ENCODE peak calls at places on chromosomes 1 and 21, in four cellular contexts. One of them, this sample, is unnamed.

GRCh38 chr21:27649323-27649722 is 682.4 kb upstream of the ADAMTS5 start:
- DNase-seq in CD8-positive, alpha-beta T cell: no peak
- DNase-seq in MG63: no peak
- DNase-seq in AG04450: peak
- DNase-seq in this sample: no peak

GRCh38 chr1:55632906-55633305 is 417.7 kb upstream of the USP24 start:
- DNase-seq in CD8-positive, alpha-beta T cell: no peak
- DNase-seq in MG63: no peak
- DNase-seq in AG04450: no peak
- DNase-seq in this sample: no peak

GRCh38 chr1:11422701-11423100 is 56.3 kb upstream of the DISP3 start:
- DNase-seq in CD8-positive, alpha-beta T cell: no peak
- DNase-seq in MG63: no peak
- DNase-seq in AG04450: no peak
- DNase-seq in this sample: no peak

GRCh38 chr1:15123298-15123697 is 30.2 kb upstream of the TMEM51 start:
- DNase-seq in CD8-positive, alpha-beta T cell: no peak
- DNase-seq in MG63: no peak
- DNase-seq in AG04450: no peak
- DNase-seq in this sample: no peak

GRCh38 chr1:220113136-220113695 is 19.3 kb downstream of the IARS2 start:
- DNase-seq in CD8-positive, alpha-beta T cell: no peak
- DNase-seq in MG63: no peak
- DNase-seq in AG04450: no peak
- DNase-seq in this sample: no peak

GRCh38 chr1:57826535-57826934 is 402.7 kb upstream of the DAB1 start:
- DNase-seq in CD8-positive, alpha-beta T cell: no peak
- DNase-seq in MG63: no peak
- DNase-seq in AG04450: no peak
- DNase-seq in this sample: no peak

GRCh38 chr1:7044471-7044805 is 259.2 kb downstream of the CAMTA1 start:
- DNase-seq in CD8-positive, alpha-beta T cell: no peak
- DNase-seq in MG63: no peak
- DNase-seq in AG04450: no peak
- DNase-seq in this sample: no peak

GRCh38 chr1:227745568-227745967 is 10.3 kb downstream of the SNAP47 start:
- DNase-seq in CD8-positive, alpha-beta T cell: no peak
- DNase-seq in MG63: no peak
- DNase-seq in AG04450: no peak
- DNase-seq in this sample: no peak

GRCh38 chr1:183987593-183988318 is 49.8 kb downstream of the COLGALT2 start:
- DNase-seq in CD8-positive, alpha-beta T cell: no peak
- DNase-seq in MG63: no peak
- DNase-seq in AG04450: no peak
- DNase-seq in this sample: no peak

GRCh38 chr21:45091540-45092322 is 17.4 kb downstream of the ADARB1 start:
- DNase-seq in CD8-positive, alpha-beta T cell: no peak
- DNase-seq in MG63: no peak
- DNase-seq in AG04450: no peak
- DNase-seq in this sample: no peak

GRCh38 chr1:189496768-189497167 is 980.9 kb downstream of the BRINP3 start:
- DNase-seq in CD8-positive, alpha-beta T cell: no peak
- DNase-seq in MG63: no peak
- DNase-seq in AG04450: no peak
- DNase-seq in this sample: no peak

GRCh38 chr1:13965770-13966398 is 265.9 kb downstream of the PRDM2 start:
- DNase-seq in CD8-positive, alpha-beta T cell: no peak
- DNase-seq in MG63: peak
- DNase-seq in AG04450: no peak
- DNase-seq in this sample: peak

GRCh38 chr1:238252033-238252802 is 361.5 kb upstream of the ZP4 start:
- DNase-seq in CD8-positive, alpha-beta T cell: no peak
- DNase-seq in MG63: peak
- DNase-seq in AG04450: no peak
- DNase-seq in this sample: no peak

GRCh38 chr1:205543351-205544305 is 39.2 kb downstream of the CDK18 start:
- DNase-seq in CD8-positive, alpha-beta T cell: no peak
- DNase-seq in MG63: peak
- DNase-seq in AG04450: peak
- DNase-seq in this sample: peak

DNA sequence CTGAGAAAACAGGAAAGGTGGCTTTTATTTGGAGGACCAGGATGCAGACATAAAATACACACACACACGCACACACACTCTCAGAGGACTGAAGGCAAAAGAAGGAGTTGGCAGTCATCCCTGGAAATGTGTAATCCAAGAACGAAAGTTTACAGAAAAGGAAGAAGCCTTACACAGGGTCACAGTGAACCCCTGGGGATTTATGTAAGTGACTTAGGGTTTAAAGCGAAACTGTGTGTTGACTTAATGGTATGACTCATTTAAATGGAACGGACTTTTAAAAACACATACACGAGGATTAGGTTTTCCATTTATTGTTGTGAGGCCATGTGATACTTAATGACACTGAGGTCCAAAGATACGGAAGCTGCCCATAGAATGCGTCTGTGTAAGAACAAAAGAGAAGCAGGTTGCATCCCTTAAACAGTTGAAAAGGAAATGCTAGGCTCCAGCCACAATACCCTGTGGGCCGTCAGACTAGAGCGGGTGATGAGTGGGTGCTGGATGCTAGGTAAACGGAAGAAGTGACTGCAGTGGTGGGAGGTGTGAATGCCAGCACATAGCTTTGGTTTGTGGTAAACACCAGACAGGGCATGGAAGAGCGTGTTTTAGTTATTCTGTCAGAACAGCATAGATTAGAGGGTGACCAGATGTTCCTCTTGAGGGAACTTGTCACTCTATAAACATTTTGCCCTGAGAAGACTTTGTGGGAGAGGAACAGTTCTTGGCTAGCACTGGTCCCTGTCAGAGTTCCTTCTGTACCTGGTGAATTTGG is 21.6 kb upstream of the BCL10 start:
- DNase-seq in CD8-positive, alpha-beta T cell: peak
- DNase-seq in MG63: peak
- DNase-seq in AG04450: peak
- DNase-seq in this sample: peak
- H3K4me3 ChIP-seq in CD8-positive, alpha-beta T cell: no peak
- H3K4me3 ChIP-seq in MG63: peak
- H3K4me3 ChIP-seq in AG04450: peak
- H3K4me3 ChIP-seq in this sample: no peak

GRCh38 chr1:200784576-200784975 is 45.9 kb downstream of the CAMSAP2 start:
- DNase-seq in CD8-positive, alpha-beta T cell: no peak
- DNase-seq in MG63: no peak
- DNase-seq in AG04450: peak
- DNase-seq in this sample: no peak

GRCh38 chr1:200783926-200784325 is 45.2 kb downstream of the CAMSAP2 start:
- DNase-seq in CD8-positive, alpha-beta T cell: no peak
- DNase-seq in MG63: no peak
- DNase-seq in AG04450: no peak
- DNase-seq in this sample: no peak

GRCh38 chr1:200778766-200779165 is 40.1 kb downstream of the CAMSAP2 start:
- DNase-seq in CD8-positive, alpha-beta T cell: no peak
- DNase-seq in MG63: no peak
- DNase-seq in AG04450: no peak
- DNase-seq in this sample: no peak

GRCh38 chr1:200779326-200779725 is 40.6 kb downstream of the CAMSAP2 start:
- DNase-seq in CD8-positive, alpha-beta T cell: no peak
- DNase-seq in MG63: no peak
- DNase-seq in AG04450: no peak
- DNase-seq in this sample: no peak

GRCh38 chr1:200780545-200781444 is 42.1 kb downstream of the CAMSAP2 start:
- DNase-seq in CD8-positive, alpha-beta T cell: no peak
- DNase-seq in MG63: no peak
- DNase-seq in AG04450: no peak
- DNase-seq in this sample: peak
- H3K4me3 ChIP-seq in CD8-positive, alpha-beta T cell: no peak
- H3K4me3 ChIP-seq in MG63: peak
- H3K4me3 ChIP-seq in AG04450: peak
- H3K4me3 ChIP-seq in this sample: peak

GRCh38 chr1:22284236-22284635 is 141.3 kb upstream of the WNT4 start:
- DNase-seq in CD8-positive, alpha-beta T cell: no peak
- DNase-seq in MG63: no peak
- DNase-seq in AG04450: no peak
- DNase-seq in this sample: no peak
- H3K4me3 ChIP-seq in CD8-positive, alpha-beta T cell: no peak
- H3K4me3 ChIP-seq in MG63: no peak
- H3K4me3 ChIP-seq in AG04450: no peak
- H3K4me3 ChIP-seq in this sample: no peak

GRCh38 chr1:110242731-110243130 is 32.6 kb downstream of the KCNC4 start:
- DNase-seq in CD8-positive, alpha-beta T cell: no peak
- DNase-seq in MG63: no peak
- DNase-seq in AG04450: no peak
- DNase-seq in this sample: no peak

GRCh38 chr1:110243581-110243980 is 33.5 kb downstream of the KCNC4 start:
- DNase-seq in CD8-positive, alpha-beta T cell: no peak
- DNase-seq in MG63: no peak
- DNase-seq in AG04450: no peak
- DNase-seq in this sample: no peak

GRCh38 chr1:110241516-110241915 is 31.4 kb downstream of the KCNC4 start:
- DNase-seq in CD8-positive, alpha-beta T cell: no peak
- DNase-seq in MG63: no peak
- DNase-seq in AG04450: no peak
- DNase-seq in this sample: no peak

GRCh38 chr1:110242062-110242461 is 31.9 kb downstream of the KCNC4 start:
- DNase-seq in CD8-positive, alpha-beta T cell: no peak
- DNase-seq in MG63: no peak
- DNase-seq in AG04450: no peak
- DNase-seq in this sample: no peak

GRCh38 chr1:110243146-110243545 is 33.0 kb downstream of the KCNC4 start:
- DNase-seq in CD8-positive, alpha-beta T cell: no peak
- DNase-seq in MG63: no peak
- DNase-seq in AG04450: no peak
- DNase-seq in this sample: no peak
- H3K4me3 ChIP-seq in CD8-positive, alpha-beta T cell: no peak
- H3K4me3 ChIP-seq in MG63: no peak
- H3K4me3 ChIP-seq in AG04450: no peak
- H3K4me3 ChIP-seq in this sample: no peak

GRCh38 chr21:32886339-32886738 is 114.8 kb upstream of the PAXBP1 start:
- DNase-seq in CD8-positive, alpha-beta T cell: no peak
- DNase-seq in MG63: peak
- DNase-seq in AG04450: no peak
- DNase-seq in this sample: no peak
- H3K4me3 ChIP-seq in CD8-positive, alpha-beta T cell: peak
- H3K4me3 ChIP-seq in MG63: peak
- H3K4me3 ChIP-seq in AG04450: peak
- H3K4me3 ChIP-seq in this sample: peak

This sample was measured in SJSA1.